ENCODE peak calls at places on chromosomes 5 and 9, in six cellular contexts. C is OCI-LY7, G is IMR-90, O is A549, E is endothelial cell of umbilical vein, X is H9. K is an unnamed sample.

GRCh38 chr9:127928232-127929043 is 2.1 kb downstream of the PIP5KL1 start:
- DNase-seq in C (no peak), G (no peak), O (peak), E (no peak), X (peak), K (no peak)

GRCh38 chr5:170741801-170742200 is 41.7 kb upstream of the GABRP start:
- DNase-seq in C (no peak), G (no peak), O (no peak), E (no peak), X (peak), K (no peak)

GRCh38 chr5:101783241-101784095 is 512.6 kb downstream of the SLCO4C1 start:
- DNase-seq in C (no peak), G (no peak), O (no peak), E (no peak), X (no peak), K (no peak)

GRCh38 chr9:129654641-129655040 is 10.8 kb upstream of the PRRX2 start:
- DNase-seq in C (no peak), G (no peak), O (no peak), E (no peak), X (no peak), K (no peak)

GRCh38 chr9:98506422-98507054 is 202.2 kb downstream of the GABBR2 start:
- DNase-seq in C (no peak), G (no peak), O (no peak), E (no peak), X (peak), K (no peak)

GRCh38 chr9:23821400-23822181 is 4.4 kb downstream of the ELAVL2 start:
- DNase-seq in C (no peak), G (no peak), O (no peak), E (peak), X (peak), K (peak)

GRCh38 chr9:99466104-99466503 is 244.0 kb downstream of the SEC61B start:
- DNase-seq in C (no peak), G (no peak), O (no peak), E (no peak), X (no peak), K (no peak)

GRCh38 chr5:134145779-134146581 is 30.8 kb downstream of the SKP1 start:
- DNase-seq in C (peak), G (peak), O (peak), E (peak), X (peak), K (peak)

GRCh38 chr5:122653087-122654017 is 121.5 kb upstream of the SNX2 start:
- DNase-seq in C (no peak), G (peak), O (no peak), E (peak), X (no peak), K (peak)

GRCh38 chr5:149337746-149338145 is 7.6 kb upstream of the GRPEL2 start:
- DNase-seq in C (no peak), G (no peak), O (no peak), E (no peak), X (no peak), K (no peak)

GRCh38 chr9:77807295-77807694 is 159.2 kb upstream of the GNA14 start:
- DNase-seq in C (no peak), G (peak), O (peak), E (peak), X (no peak), K (peak)

DNA sequence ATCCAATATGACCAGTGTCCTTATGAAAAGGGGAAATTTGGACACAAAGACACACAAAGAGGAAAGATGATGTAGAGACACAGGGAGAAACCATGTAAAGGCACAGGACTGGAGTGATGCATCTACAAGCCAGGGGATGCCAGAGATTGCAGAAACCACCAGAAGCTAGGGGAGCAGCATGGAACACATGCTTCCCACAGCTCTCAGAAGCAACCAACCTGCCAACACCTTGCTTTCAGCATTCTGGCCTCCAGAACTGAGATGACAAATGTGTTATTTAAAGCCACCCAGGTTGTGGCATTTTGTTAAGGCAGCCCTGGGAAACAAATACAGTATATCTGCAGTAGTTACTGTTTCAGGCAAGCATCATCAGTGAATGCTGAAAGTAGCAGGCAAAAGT is 23.2 kb downstream of the DAP start:
- DNase-seq in C (no peak), G (no peak), O (no peak), E (no peak), X (no peak), K (no peak)
- H3K4me2 ChIP-seq in C (no peak), G (no peak), O (no peak), E (no peak), X (no peak), K (no peak)

DNA sequence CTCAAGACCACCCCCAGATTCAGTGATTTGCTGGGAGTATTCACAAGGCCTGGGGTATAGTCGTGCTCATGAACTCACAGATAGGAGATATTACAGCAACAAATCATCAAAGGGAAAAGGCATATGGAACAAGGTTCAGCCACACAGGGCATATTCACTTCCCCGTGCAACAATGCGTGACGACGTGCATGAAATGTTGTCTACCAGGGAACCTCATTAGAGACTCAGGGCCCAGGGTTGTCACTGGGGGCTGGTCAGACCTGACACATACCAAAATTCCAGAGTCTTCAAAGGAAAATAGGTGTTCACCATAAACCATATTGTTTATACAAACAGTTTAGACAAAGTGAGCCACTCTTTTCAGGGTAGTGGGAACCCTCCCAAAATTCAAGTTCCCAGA is 212.4 kb downstream of the RFK start:
- DNase-seq in C (no peak), G (no peak), O (no peak), E (no peak), X (no peak), K (no peak)
- TF ChIP-seq CTCF in C (no peak), G (no peak), O (no peak), E (no peak), X (no peak), K (no peak)

GRCh38 chr9:112544477-112544876 is 57.9 kb downstream of the KIAA1958 start:
- DNase-seq in C (no peak), G (no peak), O (no peak), E (peak), X (no peak), K (no peak)

GRCh38 chr9:112548836-112549235 is 62.2 kb downstream of the KIAA1958 start:
- DNase-seq in C (no peak), G (peak), O (no peak), E (no peak), X (no peak), K (no peak)

GRCh38 chr9:112545237-112545636 is 58.6 kb downstream of the KIAA1958 start:
- DNase-seq in C (no peak), G (no peak), O (no peak), E (no peak), X (no peak), K (no peak)

GRCh38 chr9:112547712-112548440 is 61.2 kb downstream of the KIAA1958 start:
- DNase-seq in C (no peak), G (no peak), O (no peak), E (no peak), X (peak), K (no peak)

DNA sequence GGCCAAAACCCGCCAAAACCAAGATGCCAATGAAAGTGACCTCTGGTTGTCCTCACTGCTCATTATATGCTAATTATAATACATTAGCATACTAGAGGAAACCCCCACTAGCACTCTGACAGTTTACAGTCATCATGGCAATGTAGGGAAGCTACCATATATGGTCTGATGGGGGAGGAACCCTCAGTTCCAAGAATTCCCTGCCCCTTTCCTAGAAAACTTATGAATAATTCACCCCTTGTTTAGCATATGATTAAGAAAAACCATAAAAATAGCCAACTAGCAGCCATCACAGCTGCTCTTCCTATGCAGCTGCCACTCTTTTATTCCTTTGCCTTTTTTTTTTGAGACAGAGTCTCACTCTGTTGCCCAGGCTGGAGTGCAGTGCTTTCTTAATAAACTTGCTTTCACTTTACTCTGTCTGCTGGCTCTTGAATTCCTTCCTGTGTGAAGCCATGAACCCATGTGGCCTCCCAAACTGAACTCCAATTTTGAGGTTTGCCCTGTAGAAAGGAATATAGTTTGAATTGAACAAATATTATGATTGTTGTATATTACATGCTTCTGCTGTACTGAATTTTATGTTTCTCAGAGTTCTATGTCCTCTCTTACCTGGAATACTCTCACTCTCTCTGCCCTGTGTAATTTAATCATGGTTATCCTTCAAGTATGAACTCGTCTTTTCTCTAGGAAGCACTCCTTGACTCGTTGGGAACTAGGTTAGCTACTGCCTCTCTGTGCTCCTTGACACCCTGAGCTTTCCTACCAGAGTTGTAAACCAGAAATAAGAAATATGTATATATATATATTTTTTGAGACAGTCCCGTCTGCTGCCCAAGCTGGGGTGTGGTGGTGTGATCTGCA is 59.8 kb downstream of the KIAA1958 start:
- DNase-seq in C (no peak), G (peak), O (no peak), E (no peak), X (no peak), K (peak)
- H3K4me2 ChIP-seq in C (no peak), G (peak), O (no peak), E (no peak), X (no peak), K (peak)

DNA sequence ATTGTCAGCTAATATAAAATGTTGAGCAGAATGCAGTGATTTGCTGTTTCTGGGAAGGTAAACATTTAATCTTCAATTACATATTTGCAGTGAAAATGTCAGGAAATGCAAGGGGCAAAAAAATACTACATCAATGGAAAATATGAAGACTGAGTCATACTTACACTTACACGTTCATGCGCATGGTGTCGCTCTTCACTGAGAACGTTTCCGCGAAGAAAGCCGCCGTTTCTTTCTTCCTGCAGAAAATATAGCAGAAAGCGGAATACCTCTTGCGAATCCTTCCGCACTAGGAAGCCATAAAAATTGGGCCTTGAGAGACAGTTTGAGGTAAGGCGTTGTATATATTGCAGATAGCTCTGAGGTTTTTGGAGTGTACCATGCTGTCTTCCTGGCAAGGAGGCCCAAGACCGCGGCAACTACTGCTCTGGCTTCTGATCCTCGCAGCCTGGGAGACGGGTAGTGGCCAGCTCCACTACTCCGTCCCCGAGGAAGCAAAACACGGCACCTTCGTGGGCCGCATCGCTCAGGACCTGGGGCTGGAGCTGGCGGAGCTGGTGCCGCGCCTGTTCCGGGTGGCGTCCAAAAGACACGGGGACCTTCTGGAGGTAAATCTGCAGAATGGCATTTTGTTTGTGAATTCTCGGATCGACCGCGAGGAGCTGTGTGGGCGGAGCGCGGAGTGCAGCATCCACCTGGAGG is at the start of gene PCDHA13:
- DNase-seq in C (no peak), G (no peak), O (no peak), E (peak), X (peak), K (peak)
- TF ChIP-seq CTCF in C (no peak), G (no peak), O (no peak), E (peak), X (no peak), K (peak)

GRCh38 chr5:175609504-175609903 is 48.4 kb upstream of the HRH2 start:
- DNase-seq in C (no peak), G (no peak), O (no peak), E (no peak), X (no peak), K (no peak)
- H3K4me2 ChIP-seq in C (no peak), G (no peak), O (no peak), E (no peak), X (no peak), K (no peak)

GRCh38 chr9:36597412-36598178 is 24.9 kb downstream of the MELK start:
- DNase-seq in C (peak), G (peak), O (peak), E (peak), X (no peak), K (peak)
- TF ChIP-seq CTCF in C (peak), G (peak), O (peak), E (peak), X (peak), K (peak)